ENCODE peak calls at places on chromosomes 5 and 9, in nine cellular contexts. F is foreskin keratinocyte, Y is PC-3, I is K562, O is neural crest cell, C is neural progenitor cell, W is body of pancreas, G is fibroblast of the aortic adventitia, Z is progenitor cell of endocrine pancreas. T is an unnamed sample.

GRCh38 chr5:67308988-67309688 is 112.5 kb upstream of the CD180 start:
- DNase-seq in W (no peak), Z (no peak), O (no peak), I (no peak), Y (no peak), C (no peak), F (no peak), G (no peak), T (no peak)

GRCh38 chr5:103428411-103428871 is 134.1 kb downstream of the NUDT12 start:
- DNase-seq in O (no peak), G (peak), W (peak), I (no peak), C (no peak), Y (peak), Z (no peak), F (no peak), T (no peak)

GRCh38 chr9:91944711-91945110 is 5.3 kb downstream of the ROR2 start:
- DNase-seq in Y (no peak), G (no peak), C (no peak), W (no peak), I (no peak), O (no peak), F (no peak), Z (no peak), T (no peak)

GRCh38 chr5:174094857-174095606 is 49.5 kb downstream of the NSG2 start:
- DNase-seq in Z (no peak), W (no peak), Y (no peak), F (no peak), C (no peak), G (no peak), O (no peak), I (no peak), T (no peak)

GRCh38 chr9:35948451-35948850 is 9.5 kb downstream of the OR2S2 start:
- DNase-seq in O (no peak), C (no peak), Z (no peak), G (peak), Y (no peak), F (no peak), I (no peak), W (no peak), T (no peak)

GRCh38 chr5:177472460-177473441 is 683 bp downstream of the DBN1 start:
- DNase-seq in W (no peak), Y (peak), Z (peak), O (no peak), F (no peak), G (no peak), I (peak), C (peak), T (peak)

GRCh38 chr5:9905661-9906060 is 275.5 kb upstream of the TAS2R1 start:
- DNase-seq in W (no peak), C (no peak), G (peak), Y (no peak), Z (no peak), I (no peak), O (no peak), F (no peak), T (no peak)

GRCh38 chr5:135133698-135134515 is 99.9 kb upstream of the PITX1 start:
- DNase-seq in Z (no peak), Y (no peak), O (no peak), W (no peak), F (no peak), G (no peak), I (peak), C (no peak), T (no peak)

GRCh38 chr5:172792693-172793570 is 21.9 kb upstream of the DUSP1 start:
- DNase-seq in G (no peak), W (no peak), Y (no peak), I (no peak), O (no peak), C (no peak), Z (no peak), F (no peak), T (no peak)

GRCh38 chr9:32625320-32625719 is 10.1 kb downstream of the TAF1L start:
- DNase-seq in O (no peak), C (no peak), I (no peak), Y (no peak), G (no peak), Z (no peak), F (no peak), W (no peak), T (no peak)

GRCh38 chr9:110950041-110950645 is 88.1 kb downstream of the LPAR1 start:
- DNase-seq in O (no peak), C (no peak), Z (no peak), W (no peak), G (no peak), Y (peak), I (no peak), F (no peak), T (no peak)

GRCh38 chr5:145835839-145836222 is 689 bp upstream of the PRELID2 start:
- DNase-seq in Z (no peak), Y (no peak), G (no peak), F (no peak), I (no peak), C (peak), O (no peak), W (no peak), T (no peak)

GRCh38 chr5:138943615-138944173 is 68.6 kb upstream of the LRRTM2 start:
- DNase-seq in F (no peak), W (no peak), Z (no peak), C (no peak), I (no peak), G (no peak), Y (no peak), O (no peak), T (no peak)

GRCh38 chr5:36982146-36982545 is 105.6 kb downstream of the NIPBL start:
- DNase-seq in C (no peak), G (peak), F (peak), I (no peak), W (no peak), Z (no peak), O (no peak), Y (peak), T (no peak)

GRCh38 chr9:20606637-20607036 is 15.7 kb downstream of the MLLT3 start:
- DNase-seq in Z (no peak), C (peak), O (no peak), W (peak), Y (no peak), I (no peak), G (no peak), F (no peak), T (no peak)

GRCh38 chr5:61304611-61305369 is 27.3 kb upstream of the ZSWIM6 start:
- DNase-seq in I (peak), Z (no peak), G (peak), C (no peak), W (peak), F (peak), Y (peak), O (no peak), T (no peak)

GRCh38 chr9:136665704-136666363 is 3.1 kb downstream of the EGFL7 start:
- DNase-seq in W (peak), O (no peak), F (no peak), Y (no peak), Z (no peak), G (no peak), I (peak), C (peak), T (peak)
- TF ChIP-seq CTCF in W (peak), O (no peak), F (no peak), Y (no peak), Z (no peak), G (peak), I (peak), C (no peak), T (no peak)

GRCh38 chr5:74254257-74254656 is 386.3 kb downstream of the ENC1 start:
- DNase-seq in O (no peak), Y (no peak), I (no peak), Z (no peak), C (no peak), F (no peak), G (no peak), W (no peak), T (no peak)

GRCh38 chr5:74252033-74252430 is 388.5 kb downstream of the ENC1 start:
- DNase-seq in C (no peak), I (no peak), G (no peak), O (no peak), F (no peak), Z (no peak), W (no peak), Y (no peak), T (no peak)

GRCh38 chr5:74248576-74248975 is 392.0 kb downstream of the ENC1 start:
- DNase-seq in I (no peak), Z (no peak), W (no peak), F (no peak), Y (no peak), G (no peak), O (no peak), C (no peak), T (no peak)

GRCh38 chr5:74250304-74251102 is 390.0 kb downstream of the ENC1 start:
- DNase-seq in Z (no peak), W (no peak), G (no peak), F (no peak), O (no peak), I (no peak), Y (no peak), C (no peak), T (no peak)

GRCh38 chr5:74251106-74252032 is 389.2 kb downstream of the ENC1 start:
- DNase-seq in F (peak), G (peak), C (no peak), Y (peak), Z (no peak), O (no peak), I (no peak), W (no peak), T (peak)
- TF ChIP-seq CTCF in F (no peak), G (no peak), C (no peak), Y (no peak), Z (no peak), O (no peak), I (no peak), W (no peak), T (no peak)

DNA sequence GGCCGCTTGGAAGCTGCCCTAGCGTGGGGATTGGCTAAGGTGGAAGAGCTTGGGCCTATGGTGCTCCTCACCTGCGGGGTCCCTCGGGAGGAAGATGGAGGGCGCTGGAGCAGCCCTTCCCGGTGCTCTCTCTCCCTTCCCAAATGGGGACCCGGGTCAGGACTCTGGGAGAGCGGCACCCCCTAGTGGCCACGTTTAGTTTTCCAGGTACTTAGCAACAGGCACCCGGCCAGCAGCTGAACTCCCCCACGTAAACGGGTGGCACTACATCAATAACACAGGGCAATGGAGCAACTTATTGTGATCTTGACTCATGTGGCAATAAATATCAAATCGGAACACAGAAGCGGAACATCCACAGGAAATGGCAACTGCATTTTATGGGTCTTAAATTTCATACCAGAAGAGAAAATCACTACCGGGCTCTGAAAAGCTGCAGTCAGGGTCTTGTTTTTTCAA is 316.6 kb downstream of the AGTPBP1 start:
- DNase-seq in Y (peak), O (peak), C (peak), W (peak), Z (peak), F (no peak), G (peak), I (peak), T (peak)
- TF ChIP-seq CTCF in Y (peak), O (peak), C (peak), W (peak), Z (peak), F (peak), G (peak), I (peak), T (peak)

GRCh38 chr5:111834926-111835599 is 78.1 kb upstream of the NREP start:
- DNase-seq in G (peak), Y (peak), I (no peak), O (no peak), F (no peak), C (no peak), W (no peak), Z (no peak), T (no peak)
- TF ChIP-seq CTCF in G (no peak), Y (peak), I (no peak), O (no peak), F (peak), C (no peak), W (no peak), Z (no peak), T (no peak)

DNA sequence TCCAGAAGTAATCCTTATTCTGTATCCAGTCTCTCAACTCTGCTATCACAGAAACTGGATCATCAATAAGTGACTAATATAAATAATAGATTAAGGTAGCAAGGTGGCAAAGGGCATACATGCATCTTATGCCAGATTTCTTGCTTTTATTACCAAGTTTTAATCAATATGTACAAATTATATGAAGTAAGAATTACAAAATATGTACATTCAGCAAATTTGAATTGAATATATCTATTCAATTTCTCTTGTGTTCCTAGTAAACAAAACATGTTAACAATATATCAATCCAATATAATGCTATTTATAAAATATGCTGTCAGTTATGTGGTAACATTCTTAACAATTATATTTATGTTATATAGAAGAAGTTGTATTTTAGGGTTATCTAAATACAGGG is 488.7 kb upstream of the COX7C start:
- DNase-seq in Y (no peak), C (no peak), O (no peak), I (no peak), W (no peak), G (no peak), Z (no peak), F (no peak), T (no peak)
- TF ChIP-seq CTCF in Y (no peak), C (no peak), O (no peak), I (no peak), W (no peak), G (no peak), Z (no peak), F (no peak), T (no peak)

GRCh38 chr9:93821307-93821703 is 133.8 kb downstream of the BARX1 start:
- DNase-seq in C (no peak), F (no peak), Y (no peak), O (no peak), G (no peak), I (no peak), Z (no peak), W (no peak), T (no peak)

GRCh38 chr9:93819905-93820304 is 135.2 kb downstream of the BARX1 start:
- DNase-seq in W (no peak), Y (no peak), Z (no peak), F (no peak), G (no peak), C (no peak), O (no peak), I (no peak), T (no peak)

GRCh38 chr9:93818795-93819472 is 136.2 kb downstream of the BARX1 start:
- DNase-seq in C (no peak), W (peak), G (no peak), F (no peak), O (no peak), Y (no peak), Z (no peak), I (no peak), T (no peak)

GRCh38 chr9:93822229-93822628 is 132.9 kb downstream of the BARX1 start:
- DNase-seq in Z (no peak), Y (no peak), O (no peak), C (no peak), I (no peak), W (no peak), F (no peak), G (no peak), T (no peak)

DNA sequence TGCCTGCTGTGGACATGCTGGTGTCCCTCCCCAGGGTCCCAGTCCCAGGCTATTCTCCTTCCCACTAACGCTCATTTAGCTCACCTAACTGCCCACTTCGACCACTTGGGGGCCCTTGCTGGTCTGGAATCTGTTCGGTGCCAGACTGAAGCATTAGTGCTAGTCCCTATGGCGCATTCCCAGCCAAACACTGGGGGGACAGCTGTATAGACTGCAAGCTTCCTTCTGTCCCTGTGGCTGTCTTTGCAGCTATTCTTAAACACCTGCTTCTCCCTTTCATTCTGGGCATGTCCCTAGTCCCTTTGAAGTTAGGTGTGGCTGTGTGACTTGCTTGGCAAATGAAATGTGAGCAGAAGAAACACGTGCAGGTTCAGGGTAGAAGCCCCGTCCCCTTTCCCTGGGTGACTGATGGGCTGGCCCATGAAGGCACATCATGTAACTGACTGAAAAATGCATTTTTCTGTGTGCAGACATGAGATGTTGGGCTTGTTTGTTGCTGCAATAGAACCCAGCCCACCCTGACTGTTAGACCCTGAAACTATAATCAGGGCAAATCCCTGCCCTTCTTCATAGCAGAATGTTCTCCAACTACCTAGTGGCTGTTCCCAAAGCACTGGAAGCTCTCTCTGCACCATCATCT is 134.4 kb downstream of the BARX1 start:
- DNase-seq in G (no peak), Y (peak), F (no peak), C (peak), W (no peak), O (no peak), Z (no peak), I (peak), T (no peak)
- TF ChIP-seq CTCF in G (no peak), Y (peak), F (no peak), C (peak), W (no peak), O (peak), Z (peak), I (peak), T (no peak)

GRCh38 chr5:122999947-123000563 is 36.5 kb downstream of the PPIC start:
- DNase-seq in Z (no peak), F (no peak), C (peak), I (peak), W (peak), Y (peak), O (peak), G (peak), T (peak)
- TF ChIP-seq CTCF in Z (peak), F (peak), C (peak), I (peak), W (peak), Y (peak), O (peak), G (peak), T (peak)

T was measured in endothelial cell.